ENCODE peak calls at places on chromosome 12, in eight cellular contexts. One of them, this sample, is unnamed.

GRCh38 chr12:46944104-46944503 is 118.3 kb upstream of the SLC38A4 start:
- DNase-seq in ovary: no peak
- DNase-seq in astrocyte: peak
- DNase-seq in AG04450: no peak
- DNase-seq in thoracic aorta: no peak
- DNase-seq in uterus: no peak
- DNase-seq in CD4-positive, alpha-beta T cell: no peak
- DNase-seq in cardiac muscle cell: peak
- DNase-seq in this sample: no peak

GRCh38 chr12:132276066-132276719 is 53.2 kb downstream of the GALNT9 start:
- DNase-seq in cardiac muscle cell: no peak
- DNase-seq in astrocyte: no peak
- DNase-seq in ovary: no peak
- DNase-seq in AG04450: no peak
- DNase-seq in CD4-positive, alpha-beta T cell: no peak
- DNase-seq in uterus: no peak
- DNase-seq in thoracic aorta: no peak
- DNase-seq in this sample: no peak

GRCh38 chr12:92047058-92047826 is 98.4 kb downstream of the BTG1 start:
- DNase-seq in astrocyte: no peak
- DNase-seq in uterus: no peak
- DNase-seq in CD4-positive, alpha-beta T cell: no peak
- DNase-seq in cardiac muscle cell: peak
- DNase-seq in AG04450: no peak
- DNase-seq in ovary: no peak
- DNase-seq in thoracic aorta: no peak
- DNase-seq in this sample: no peak

GRCh38 chr12:93127582-93128331 is 198.7 kb upstream of the EEA1 start:
- DNase-seq in AG04450: peak
- DNase-seq in ovary: peak
- DNase-seq in thoracic aorta: peak
- DNase-seq in cardiac muscle cell: peak
- DNase-seq in CD4-positive, alpha-beta T cell: no peak
- DNase-seq in uterus: peak
- DNase-seq in astrocyte: peak
- DNase-seq in this sample: no peak

GRCh38 chr12:131434208-131435125 is 276.4 kb upstream of the SFSWAP start:
- DNase-seq in ovary: no peak
- DNase-seq in uterus: no peak
- DNase-seq in CD4-positive, alpha-beta T cell: no peak
- DNase-seq in thoracic aorta: no peak
- DNase-seq in astrocyte: no peak
- DNase-seq in AG04450: no peak
- DNase-seq in cardiac muscle cell: no peak
- DNase-seq in this sample: no peak

GRCh38 chr12:20704860-20705259 is 9.7 kb downstream of the SLCO1C1 start:
- DNase-seq in ovary: no peak
- DNase-seq in CD4-positive, alpha-beta T cell: no peak
- DNase-seq in thoracic aorta: no peak
- DNase-seq in astrocyte: no peak
- DNase-seq in uterus: no peak
- DNase-seq in cardiac muscle cell: no peak
- DNase-seq in AG04450: no peak
- DNase-seq in this sample: no peak

GRCh38 chr12:89353188-89353822 is 1.0 kb upstream of the DUSP6 start:
- DNase-seq in ovary: peak
- DNase-seq in astrocyte: peak
- DNase-seq in cardiac muscle cell: peak
- DNase-seq in CD4-positive, alpha-beta T cell: peak
- DNase-seq in uterus: no peak
- DNase-seq in thoracic aorta: no peak
- DNase-seq in AG04450: no peak
- DNase-seq in this sample: peak

GRCh38 chr12:48863296-48863695 is 2.4 kb downstream of the RND1 start:
- DNase-seq in astrocyte: no peak
- DNase-seq in ovary: no peak
- DNase-seq in cardiac muscle cell: no peak
- DNase-seq in CD4-positive, alpha-beta T cell: no peak
- DNase-seq in AG04450: no peak
- DNase-seq in uterus: no peak
- DNase-seq in thoracic aorta: no peak
- DNase-seq in this sample: no peak

GRCh38 chr12:12557733-12558132 is 4.9 kb downstream of the DUSP16 start:
- DNase-seq in thoracic aorta: no peak
- DNase-seq in AG04450: no peak
- DNase-seq in uterus: no peak
- DNase-seq in cardiac muscle cell: no peak
- DNase-seq in CD4-positive, alpha-beta T cell: no peak
- DNase-seq in astrocyte: no peak
- DNase-seq in ovary: no peak
- DNase-seq in this sample: no peak

GRCh38 chr12:115147916-115148315 is 463.9 kb upstream of the TBX3 start:
- DNase-seq in AG04450: no peak
- DNase-seq in thoracic aorta: no peak
- DNase-seq in astrocyte: peak
- DNase-seq in ovary: no peak
- DNase-seq in cardiac muscle cell: no peak
- DNase-seq in uterus: no peak
- DNase-seq in CD4-positive, alpha-beta T cell: no peak
- DNase-seq in this sample: no peak

GRCh38 chr12:58425481-58426392 is 484.4 kb downstream of the ATP23 start:
- DNase-seq in ovary: peak
- DNase-seq in AG04450: peak
- DNase-seq in CD4-positive, alpha-beta T cell: no peak
- DNase-seq in cardiac muscle cell: peak
- DNase-seq in uterus: no peak
- DNase-seq in thoracic aorta: no peak
- DNase-seq in astrocyte: peak
- DNase-seq in this sample: no peak

GRCh38 chr12:16184691-16185090 is 92.8 kb downstream of the SLC15A5 start:
- DNase-seq in cardiac muscle cell: peak
- DNase-seq in astrocyte: no peak
- DNase-seq in ovary: no peak
- DNase-seq in thoracic aorta: no peak
- DNase-seq in CD4-positive, alpha-beta T cell: no peak
- DNase-seq in AG04450: no peak
- DNase-seq in uterus: no peak
- DNase-seq in this sample: no peak

GRCh38 chr12:123225443-123225842 is 7.5 kb downstream of the MPHOSPH9 start:
- DNase-seq in astrocyte: no peak
- DNase-seq in thoracic aorta: no peak
- DNase-seq in cardiac muscle cell: no peak
- DNase-seq in CD4-positive, alpha-beta T cell: no peak
- DNase-seq in AG04450: no peak
- DNase-seq in ovary: no peak
- DNase-seq in uterus: no peak
- DNase-seq in this sample: no peak

GRCh38 chr12:95605087-95605486 is 53.8 kb upstream of the USP44 start:
- DNase-seq in uterus: no peak
- DNase-seq in AG04450: no peak
- DNase-seq in thoracic aorta: no peak
- DNase-seq in ovary: no peak
- DNase-seq in CD4-positive, alpha-beta T cell: no peak
- DNase-seq in astrocyte: peak
- DNase-seq in cardiac muscle cell: no peak
- DNase-seq in this sample: no peak

GRCh38 chr12:95600567-95600966 is 49.3 kb upstream of the USP44 start:
- DNase-seq in CD4-positive, alpha-beta T cell: no peak
- DNase-seq in uterus: no peak
- DNase-seq in AG04450: no peak
- DNase-seq in thoracic aorta: no peak
- DNase-seq in astrocyte: no peak
- DNase-seq in ovary: no peak
- DNase-seq in cardiac muscle cell: no peak
- DNase-seq in this sample: no peak

GRCh38 chr12:95599880-95600279 is 48.6 kb upstream of the USP44 start:
- DNase-seq in cardiac muscle cell: no peak
- DNase-seq in CD4-positive, alpha-beta T cell: no peak
- DNase-seq in uterus: no peak
- DNase-seq in astrocyte: no peak
- DNase-seq in thoracic aorta: no peak
- DNase-seq in AG04450: no peak
- DNase-seq in ovary: no peak
- DNase-seq in this sample: no peak

GRCh38 chr12:95601091-95601490 is 49.8 kb upstream of the USP44 start:
- DNase-seq in CD4-positive, alpha-beta T cell: no peak
- DNase-seq in ovary: no peak
- DNase-seq in cardiac muscle cell: no peak
- DNase-seq in thoracic aorta: no peak
- DNase-seq in astrocyte: no peak
- DNase-seq in uterus: no peak
- DNase-seq in AG04450: no peak
- DNase-seq in this sample: no peak

DNA sequence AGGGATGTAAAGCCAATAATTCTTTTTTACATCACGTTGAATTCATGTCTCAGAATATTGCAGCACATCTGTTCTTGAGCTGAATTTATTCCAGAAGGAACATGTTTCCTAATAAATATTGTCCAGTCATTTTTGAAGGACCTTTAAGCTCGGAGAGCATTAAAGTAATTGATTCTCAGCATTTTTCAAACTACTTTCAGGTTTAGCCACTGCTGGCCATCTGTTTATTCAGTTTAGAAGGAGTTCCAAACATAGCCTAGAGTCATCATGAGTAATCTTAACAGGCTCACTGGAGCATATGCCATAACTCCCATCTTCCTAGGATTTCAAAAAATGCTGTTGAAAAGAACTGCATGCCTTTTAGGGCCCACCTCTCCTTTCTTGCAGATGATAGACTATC is 50.4 kb upstream of the USP44 start:
- DNase-seq in CD4-positive, alpha-beta T cell: no peak
- DNase-seq in ovary: no peak
- DNase-seq in AG04450: no peak
- DNase-seq in thoracic aorta: no peak
- DNase-seq in uterus: no peak
- DNase-seq in astrocyte: peak
- DNase-seq in cardiac muscle cell: no peak
- DNase-seq in this sample: no peak
- H3K27ac ChIP-seq in CD4-positive, alpha-beta T cell: no peak
- H3K27ac ChIP-seq in ovary: no peak
- H3K27ac ChIP-seq in AG04450: peak
- H3K27ac ChIP-seq in thoracic aorta: no peak
- H3K27ac ChIP-seq in uterus: no peak
- H3K27ac ChIP-seq in astrocyte: peak
- H3K27ac ChIP-seq in cardiac muscle cell: no peak
- H3K27ac ChIP-seq in this sample: no peak

GRCh38 chr12:82688035-82688501 is 1.4 kb downstream of the TMTC2 start:
- DNase-seq in thoracic aorta: no peak
- DNase-seq in uterus: no peak
- DNase-seq in AG04450: no peak
- DNase-seq in cardiac muscle cell: peak
- DNase-seq in ovary: no peak
- DNase-seq in CD4-positive, alpha-beta T cell: no peak
- DNase-seq in astrocyte: peak
- DNase-seq in this sample: no peak
- H3K27ac ChIP-seq in thoracic aorta: no peak
- H3K27ac ChIP-seq in uterus: peak
- H3K27ac ChIP-seq in AG04450: no peak
- H3K27ac ChIP-seq in cardiac muscle cell: no peak
- H3K27ac ChIP-seq in ovary: peak
- H3K27ac ChIP-seq in CD4-positive, alpha-beta T cell: no peak
- H3K27ac ChIP-seq in astrocyte: no peak
- H3K27ac ChIP-seq in this sample: peak

GRCh38 chr12:109831365-109831764 is 1.8 kb downstream of the TRPV4 start:
- DNase-seq in thoracic aorta: no peak
- DNase-seq in AG04450: no peak
- DNase-seq in CD4-positive, alpha-beta T cell: no peak
- DNase-seq in cardiac muscle cell: no peak
- DNase-seq in ovary: no peak
- DNase-seq in astrocyte: no peak
- DNase-seq in uterus: no peak
- DNase-seq in this sample: no peak
- H3K27ac ChIP-seq in thoracic aorta: no peak
- H3K27ac ChIP-seq in AG04450: no peak
- H3K27ac ChIP-seq in CD4-positive, alpha-beta T cell: no peak
- H3K27ac ChIP-seq in cardiac muscle cell: no peak
- H3K27ac ChIP-seq in ovary: no peak
- H3K27ac ChIP-seq in astrocyte: no peak
- H3K27ac ChIP-seq in uterus: no peak
- H3K27ac ChIP-seq in this sample: no peak

GRCh38 chr12:64669270-64669842 is 59.1 kb downstream of the RASSF3 start:
- DNase-seq in CD4-positive, alpha-beta T cell: peak
- DNase-seq in ovary: peak
- DNase-seq in AG04450: no peak
- DNase-seq in cardiac muscle cell: peak
- DNase-seq in uterus: no peak
- DNase-seq in astrocyte: no peak
- DNase-seq in thoracic aorta: no peak
- DNase-seq in this sample: no peak
- H3K27ac ChIP-seq in CD4-positive, alpha-beta T cell: peak
- H3K27ac ChIP-seq in ovary: peak
- H3K27ac ChIP-seq in AG04450: no peak
- H3K27ac ChIP-seq in cardiac muscle cell: peak
- H3K27ac ChIP-seq in uterus: peak
- H3K27ac ChIP-seq in astrocyte: no peak
- H3K27ac ChIP-seq in thoracic aorta: peak
- H3K27ac ChIP-seq in this sample: no peak